ENCODE peak calls at places on chromosome 11, in four cellular contexts. P, F, R and D are unnamed samples.

GRCh38 chr11:88523362-88524028 is 186.0 kb upstream of the CTSC start:
- DNase-seq in P (no peak), F (no peak), R (no peak), D (no peak)

GRCh38 chr11:65871811-65872548 is 620 bp downstream of the EFEMP2 start:
- DNase-seq in P (no peak), F (no peak), R (peak), D (no peak)

GRCh38 chr11:22657101-22657694 is 9.2 kb upstream of the GAS2 start:
- DNase-seq in P (no peak), F (no peak), R (no peak), D (no peak)

GRCh38 chr11:121036981-121037380 is 13.1 kb downstream of the TBCEL start:
- DNase-seq in P (no peak), F (no peak), R (no peak), D (no peak)

GRCh38 chr11:92376146-92376599 is 151.6 kb downstream of the FAT3 start:
- DNase-seq in P (no peak), F (peak), R (no peak), D (no peak)

GRCh38 chr11:8228206-8228605 is 35.5 kb downstream of the LMO1 start:
- DNase-seq in P (no peak), F (no peak), R (no peak), D (no peak)

GRCh38 chr11:128906185-128907065 is 15.3 kb downstream of the KCNJ5 start:
- DNase-seq in P (no peak), F (no peak), R (no peak), D (no peak)

GRCh38 chr11:291281-292210 is 2.6 kb downstream of the PGGHG start:
- DNase-seq in P (no peak), F (no peak), R (peak), D (no peak)

GRCh38 chr11:57781529-57781943 is 19.9 kb downstream of the CTNND1 start:
- DNase-seq in P (peak), F (no peak), R (peak), D (no peak)

GRCh38 chr11:94938399-94939055 is 34.8 kb downstream of the CWC15 start:
- DNase-seq in P (no peak), F (no peak), R (no peak), D (no peak)

GRCh38 chr11:118084247-118084646 is 2.5 kb downstream of the SMIM35 start:
- DNase-seq in P (no peak), F (no peak), R (no peak), D (peak)
- TF ChIP-seq HMGXB4 in P (no peak), F (no peak), R (no peak), D (no peak)

DNA sequence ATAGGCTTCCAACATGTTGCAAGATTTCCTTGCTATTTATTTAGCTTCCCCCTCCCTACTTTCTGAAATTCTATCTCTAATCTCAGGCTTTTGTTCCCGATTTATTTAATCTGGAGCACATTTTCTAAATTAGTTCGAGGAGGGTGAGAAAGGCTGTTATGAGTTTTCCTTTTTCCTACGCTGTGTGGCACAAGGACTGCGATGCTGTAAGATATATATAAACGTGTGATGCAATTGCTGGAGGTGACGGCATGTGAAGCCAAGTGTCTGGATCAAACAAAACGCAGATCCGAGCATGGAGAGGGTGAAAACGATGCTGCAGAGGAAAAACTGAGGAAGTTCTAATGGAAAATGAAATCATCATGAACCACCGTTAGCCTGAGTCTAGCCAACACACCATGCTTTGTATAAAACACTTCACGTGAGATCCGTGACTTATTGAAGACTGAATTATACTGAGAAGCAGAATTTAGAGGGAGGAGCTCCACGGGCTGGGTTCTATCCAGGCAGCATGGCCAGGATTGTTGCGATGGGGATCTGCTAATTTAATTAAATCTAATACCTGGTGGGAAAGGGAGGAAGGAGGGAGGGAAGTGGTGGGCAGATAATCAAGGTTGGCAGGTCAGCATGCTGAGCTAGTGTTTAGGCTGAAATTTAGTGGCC is 4.5 kb downstream of the PKNOX2 start:
- DNase-seq in P (no peak), F (no peak), R (no peak), D (no peak)
- TF ChIP-seq HMGXB4 in P (no peak), F (no peak), R (no peak), D (no peak)

GRCh38 chr11:84291996-84292395 is 1005.8 kb upstream of the CCDC90B start:
- DNase-seq in P (no peak), F (no peak), R (no peak), D (no peak)

GRCh38 chr11:84295815-84296214 is 1009.6 kb upstream of the CCDC90B start:
- DNase-seq in P (no peak), F (no peak), R (no peak), D (no peak)

GRCh38 chr11:84292955-84293354 is 1006.8 kb upstream of the CCDC90B start:
- DNase-seq in P (no peak), F (no peak), R (no peak), D (no peak)

GRCh38 chr11:84289381-84289906 is 1003.3 kb upstream of the CCDC90B start:
- DNase-seq in P (no peak), F (no peak), R (no peak), D (no peak)

GRCh38 chr11:84290647-84291046 is 1004.5 kb upstream of the CCDC90B start:
- DNase-seq in P (no peak), F (no peak), R (no peak), D (no peak)
- TF ChIP-seq HMGXB4 in P (no peak), F (no peak), R (no peak), D (no peak)

GRCh38 chr11:90241414-90241813 is 18.6 kb upstream of the CHORDC1 start:
- DNase-seq in P (peak), F (no peak), R (no peak), D (peak)
- TF ChIP-seq HMGXB4 in P (no peak), F (no peak), R (no peak), D (no peak)

GRCh38 chr11:68354181-68354872 is 41.9 kb downstream of the LRP5 start:
- DNase-seq in P (no peak), F (peak), R (no peak), D (no peak)
- TF ChIP-seq HMGXB4 in P (no peak), F (no peak), R (no peak), D (no peak)

GRCh38 chr11:130531061-130531460 is 82.6 kb downstream of the ADAMTS15 start:
- DNase-seq in P (no peak), F (no peak), R (no peak), D (no peak)
- TF ChIP-seq HMGXB4 in P (no peak), F (no peak), R (no peak), D (no peak)

DNA sequence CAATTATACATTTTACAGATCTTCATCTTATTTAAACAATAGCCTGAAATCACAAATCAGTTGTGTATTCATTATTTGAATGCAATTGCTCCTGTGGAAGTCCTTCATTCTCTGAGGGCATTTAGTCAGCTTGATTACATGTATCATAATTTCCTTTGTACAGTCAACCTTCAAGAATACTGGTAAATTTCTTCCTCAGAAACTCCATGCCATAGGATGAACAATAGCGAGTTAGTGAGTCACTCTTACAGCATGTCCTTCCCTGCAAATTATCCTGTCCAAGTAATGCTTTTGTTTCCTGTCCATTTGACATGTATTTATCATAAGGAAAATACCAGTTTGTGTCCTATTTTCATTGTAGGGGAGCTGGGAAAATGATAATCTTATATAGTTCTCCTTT is 3.8 kb downstream of the OR10S1 start:
- DNase-seq in P (no peak), F (no peak), R (no peak), D (no peak)
- TF ChIP-seq HMGXB4 in P (no peak), F (no peak), R (no peak), D (no peak)

GRCh38 chr11:59429924-59430516 is 3.8 kb upstream of the OR5A2 start:
- DNase-seq in P (peak), F (peak), R (peak), D (peak)
- TF ChIP-seq HMGXB4 in P (no peak), F (no peak), R (no peak), D (no peak)

GRCh38 chr11:70360211-70360610 is 38.1 kb upstream of the CTTN start:
- DNase-seq in P (no peak), F (no peak), R (no peak), D (no peak)

GRCh38 chr11:70365536-70365912 is 32.8 kb upstream of the CTTN start:
- DNase-seq in P (no peak), F (no peak), R (no peak), D (no peak)

GRCh38 chr11:70367071-70367470 is 31.3 kb upstream of the CTTN start:
- DNase-seq in P (no peak), F (no peak), R (no peak), D (no peak)

GRCh38 chr11:70364198-70364597 is 34.1 kb upstream of the CTTN start:
- DNase-seq in P (no peak), F (no peak), R (no peak), D (no peak)

DNA sequence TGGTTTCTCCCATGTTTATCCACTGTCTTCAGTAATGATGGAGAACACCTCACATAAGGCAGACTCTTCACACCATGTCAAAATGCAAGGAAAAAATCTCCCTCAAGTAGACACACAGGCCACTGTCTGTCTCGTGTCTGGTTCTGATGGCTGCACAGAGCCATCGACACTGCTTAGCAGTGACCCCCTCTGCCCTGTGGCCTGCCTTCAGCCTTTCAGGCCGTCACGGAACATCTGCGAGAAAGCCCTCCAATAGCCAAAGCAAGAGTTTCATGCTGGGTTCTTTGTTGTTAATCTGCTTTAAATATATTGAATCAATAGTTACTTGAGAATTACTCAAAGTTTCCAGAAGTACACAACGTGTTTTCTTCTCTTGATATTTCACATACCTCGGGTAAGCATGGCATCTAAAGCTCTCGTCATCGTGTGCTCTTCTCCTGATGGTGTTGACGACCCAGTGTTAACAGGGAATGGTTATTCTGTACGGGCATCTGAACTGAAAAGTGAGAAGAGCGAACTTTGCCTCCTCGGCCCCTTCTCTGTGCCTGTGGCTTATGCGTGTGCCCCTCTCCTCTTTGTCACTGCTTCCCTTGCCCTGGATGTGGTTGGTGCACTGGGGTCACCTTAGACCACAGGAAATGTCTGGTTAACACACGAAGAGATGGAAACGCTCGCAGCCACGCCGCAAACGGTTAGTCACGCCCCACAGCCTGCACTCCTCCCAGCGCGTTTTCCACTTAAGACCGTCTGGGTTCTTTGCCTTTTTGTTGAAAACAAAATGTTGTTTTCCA is 33.4 kb upstream of the CTTN start:
- DNase-seq in P (no peak), F (no peak), R (no peak), D (no peak)
- TF ChIP-seq HMGXB4 in P (no peak), F (no peak), R (no peak), D (no peak)

GRCh38 chr11:60801194-60801593 is 16.1 kb downstream of the MS4A10 start:
- DNase-seq in P (no peak), F (no peak), R (no peak), D (no peak)
- TF ChIP-seq HMGXB4 in P (no peak), F (no peak), R (no peak), D (no peak)